ENCODE peak calls at places on chromosomes 4 and X, in ten cellular contexts. B, K, X, S, C, Y, O, U, R and T are unnamed samples.
A peak's percentile ranks its signal among the peaks of the same experiment; 100 is the strongest.

GRCh38 chr4:168832746-168833575 is 177.1 kb downstream of the CBR4 start:
- DNase-seq in S (peak; percentile 85), C (peak; percentile 35), U (peak; percentile 84), K (no peak), X (no peak), Y (peak; percentile 45), R (no peak), B (no peak), O (peak; percentile 56), T (no peak)

GRCh38 chr4:127400736-127401346 is 231.9 kb upstream of the INTU start:
- DNase-seq in C (peak; percentile 72), Y (peak; percentile 69), R (peak; percentile 51), O (no peak), U (peak; percentile 28), B (no peak), X (peak; percentile 19), K (no peak), S (peak; percentile 78), T (peak; percentile 55)

GRCh38 chrX:2388669-2389068 is 112.1 kb downstream of the DHRSX start:
- DNase-seq in C (no peak), U (no peak), S (no peak), X (no peak), R (no peak), B (no peak), Y (no peak), O (no peak), K (no peak), T (no peak)

GRCh38 chr4:129095811-129096454 is at the start of gene C4orf33:
- DNase-seq in S (peak; percentile 79), Y (peak; percentile 73), B (peak; percentile 66), R (peak; percentile 67), C (peak; percentile 58), U (peak; percentile 67), X (no peak), K (peak; percentile 12), O (peak; percentile 72), T (peak; percentile 73)

GRCh38 chrX:150099316-150099715 is 161.0 kb upstream of the EOLA2 start:
- DNase-seq in S (no peak), K (no peak), R (no peak), O (no peak), Y (no peak), U (no peak), X (no peak), C (peak; percentile 14), B (no peak), T (no peak)

GRCh38 chr4:11497212-11497806 is 68.6 kb upstream of the HS3ST1 start:
- DNase-seq in C (no peak), K (no peak), X (no peak), S (no peak), O (no peak), R (no peak), U (no peak), B (no peak), Y (no peak), T (peak; percentile 4)

GRCh38 chr4:88457307-88458090 is 580 bp downstream of the HERC5 start:
- DNase-seq in Y (peak; percentile 16), C (peak; percentile 52), X (peak; percentile 34), U (peak; percentile 74), K (peak; percentile 31), O (no peak), R (peak; percentile 22), S (peak; percentile 86), B (no peak), T (no peak)

GRCh38 chrX:150405576-150405975 is 42.5 kb downstream of the MAMLD1 start:
- DNase-seq in X (no peak), R (no peak), Y (no peak), B (no peak), O (no peak), K (no peak), S (no peak), U (no peak), C (peak; percentile 7), T (no peak)

GRCh38 chr4:105135746-105136145 is 10.9 kb upstream of the TET2 start:
- DNase-seq in Y (peak; percentile 37), U (no peak), C (no peak), B (no peak), X (no peak), K (no peak), R (no peak), O (no peak), S (no peak), T (peak; percentile 3)

GRCh38 chr4:172009461-172009860 is 196.3 kb downstream of the GALNTL6 start:
- DNase-seq in R (no peak), S (no peak), U (no peak), B (no peak), K (no peak), O (no peak), Y (no peak), C (no peak), X (no peak), T (peak; percentile 18)

GRCh38 chr4:72006576-72006975 is 25.2 kb upstream of the NPFFR2 start:
- DNase-seq in R (no peak), X (no peak), K (no peak), C (no peak), Y (peak; percentile 81), S (no peak), O (no peak), B (no peak), U (no peak), T (peak; percentile 53)

GRCh38 chr4:2673157-2673556 is 83.0 kb downstream of the TNIP2 start:
- DNase-seq in C (no peak), O (no peak), R (no peak), S (no peak), K (no peak), X (no peak), B (no peak), U (no peak), Y (no peak), T (no peak)

GRCh38 chr4:4784379-4784778 is 75.1 kb upstream of the MSX1 start:
- DNase-seq in B (no peak), Y (no peak), K (no peak), U (peak; percentile 87), C (no peak), R (no peak), S (peak; percentile 38), X (no peak), O (no peak), T (no peak)

GRCh38 chr4:48228887-48229462 is 40.7 kb downstream of the TEC start:
- DNase-seq in K (no peak), R (no peak), B (no peak), Y (no peak), U (peak; percentile 12), O (no peak), X (no peak), S (no peak), C (no peak), T (peak; percentile 61)